ENCODE peak calls at places on chromosome 2, in nine cellular contexts. One of them, this sample, is unnamed.

GRCh38 chr2:43887176-43887575 is 48.4 kb downstream of the ABCG8 start:
- DNase-seq in brain microvascular endothelial cell: no peak
- DNase-seq in GOT3: no peak
- DNase-seq in activated naive CD8-positive, alpha-beta T cell treated with anti-CD3 and anti-CD28 coated beads for 36 hours: no peak
- DNase-seq in activated T-cell treated with anti-CD3 and anti-CD28 coated beads for 1 hour: no peak
- DNase-seq in NB4: peak
- DNase-seq in GM03348: no peak
- DNase-seq in left lung: no peak
- DNase-seq in T follicular helper cell: no peak
- DNase-seq in this sample: no peak

GRCh38 chr2:97688062-97688827 is 18.7 kb downstream of the C2orf92 start:
- DNase-seq in T follicular helper cell: no peak
- DNase-seq in left lung: no peak
- DNase-seq in GM03348: no peak
- DNase-seq in NB4: no peak
- DNase-seq in activated naive CD8-positive, alpha-beta T cell treated with anti-CD3 and anti-CD28 coated beads for 36 hours: no peak
- DNase-seq in activated T-cell treated with anti-CD3 and anti-CD28 coated beads for 1 hour: no peak
- DNase-seq in brain microvascular endothelial cell: no peak
- DNase-seq in GOT3: no peak
- DNase-seq in this sample: no peak

GRCh38 chr2:180607501-180608060 is 372.8 kb upstream of the UBE2E3 start:
- DNase-seq in T follicular helper cell: no peak
- DNase-seq in activated T-cell treated with anti-CD3 and anti-CD28 coated beads for 1 hour: no peak
- DNase-seq in activated naive CD8-positive, alpha-beta T cell treated with anti-CD3 and anti-CD28 coated beads for 36 hours: no peak
- DNase-seq in NB4: no peak
- DNase-seq in GOT3: no peak
- DNase-seq in brain microvascular endothelial cell: no peak
- DNase-seq in GM03348: no peak
- DNase-seq in left lung: no peak
- DNase-seq in this sample: no peak

GRCh38 chr2:98702127-98702802 is 28.7 kb downstream of the MGAT4A start:
- DNase-seq in GOT3: no peak
- DNase-seq in left lung: no peak
- DNase-seq in activated naive CD8-positive, alpha-beta T cell treated with anti-CD3 and anti-CD28 coated beads for 36 hours: no peak
- DNase-seq in NB4: no peak
- DNase-seq in activated T-cell treated with anti-CD3 and anti-CD28 coated beads for 1 hour: no peak
- DNase-seq in T follicular helper cell: no peak
- DNase-seq in GM03348: no peak
- DNase-seq in brain microvascular endothelial cell: no peak
- DNase-seq in this sample: no peak

GRCh38 chr2:11100130-11100529 is 55.1 kb upstream of the SLC66A3 start:
- DNase-seq in brain microvascular endothelial cell: no peak
- DNase-seq in NB4: no peak
- DNase-seq in activated naive CD8-positive, alpha-beta T cell treated with anti-CD3 and anti-CD28 coated beads for 36 hours: no peak
- DNase-seq in activated T-cell treated with anti-CD3 and anti-CD28 coated beads for 1 hour: no peak
- DNase-seq in GOT3: no peak
- DNase-seq in left lung: no peak
- DNase-seq in GM03348: no peak
- DNase-seq in T follicular helper cell: no peak
- DNase-seq in this sample: no peak

GRCh38 chr2:49236316-49236715 is 82.0 kb upstream of the FSHR start:
- DNase-seq in NB4: no peak
- DNase-seq in activated T-cell treated with anti-CD3 and anti-CD28 coated beads for 1 hour: no peak
- DNase-seq in GM03348: no peak
- DNase-seq in brain microvascular endothelial cell: no peak
- DNase-seq in left lung: no peak
- DNase-seq in T follicular helper cell: no peak
- DNase-seq in GOT3: no peak
- DNase-seq in activated naive CD8-positive, alpha-beta T cell treated with anti-CD3 and anti-CD28 coated beads for 36 hours: no peak
- DNase-seq in this sample: no peak

GRCh38 chr2:239389414-239390329 is 11.1 kb downstream of the HDAC4 start:
- DNase-seq in activated T-cell treated with anti-CD3 and anti-CD28 coated beads for 1 hour: no peak
- DNase-seq in GOT3: no peak
- DNase-seq in brain microvascular endothelial cell: no peak
- DNase-seq in NB4: no peak
- DNase-seq in T follicular helper cell: no peak
- DNase-seq in GM03348: no peak
- DNase-seq in left lung: peak
- DNase-seq in activated naive CD8-positive, alpha-beta T cell treated with anti-CD3 and anti-CD28 coated beads for 36 hours: no peak
- DNase-seq in this sample: no peak

GRCh38 chr2:223418800-223419199 is 183.4 kb downstream of the SCG2 start:
- DNase-seq in GOT3: no peak
- DNase-seq in activated naive CD8-positive, alpha-beta T cell treated with anti-CD3 and anti-CD28 coated beads for 36 hours: no peak
- DNase-seq in GM03348: no peak
- DNase-seq in activated T-cell treated with anti-CD3 and anti-CD28 coated beads for 1 hour: no peak
- DNase-seq in NB4: no peak
- DNase-seq in left lung: no peak
- DNase-seq in T follicular helper cell: no peak
- DNase-seq in brain microvascular endothelial cell: no peak
- DNase-seq in this sample: no peak

GRCh38 chr2:106960633-106961205 is 74.8 kb upstream of the ST6GAL2 start:
- DNase-seq in GM03348: no peak
- DNase-seq in T follicular helper cell: no peak
- DNase-seq in brain microvascular endothelial cell: peak
- DNase-seq in GOT3: no peak
- DNase-seq in activated T-cell treated with anti-CD3 and anti-CD28 coated beads for 1 hour: no peak
- DNase-seq in activated naive CD8-positive, alpha-beta T cell treated with anti-CD3 and anti-CD28 coated beads for 36 hours: no peak
- DNase-seq in NB4: no peak
- DNase-seq in left lung: no peak
- DNase-seq in this sample: no peak

GRCh38 chr2:138329591-138329990 is 172.0 kb upstream of the SPOPL start:
- DNase-seq in GOT3: no peak
- DNase-seq in brain microvascular endothelial cell: no peak
- DNase-seq in T follicular helper cell: no peak
- DNase-seq in activated T-cell treated with anti-CD3 and anti-CD28 coated beads for 1 hour: no peak
- DNase-seq in NB4: no peak
- DNase-seq in activated naive CD8-positive, alpha-beta T cell treated with anti-CD3 and anti-CD28 coated beads for 36 hours: no peak
- DNase-seq in GM03348: no peak
- DNase-seq in left lung: no peak
- DNase-seq in this sample: no peak

GRCh38 chr2:226446406-226447001 is 353.1 kb downstream of the IRS1 start:
- DNase-seq in NB4: no peak
- DNase-seq in brain microvascular endothelial cell: no peak
- DNase-seq in activated naive CD8-positive, alpha-beta T cell treated with anti-CD3 and anti-CD28 coated beads for 36 hours: no peak
- DNase-seq in GM03348: peak
- DNase-seq in T follicular helper cell: no peak
- DNase-seq in GOT3: no peak
- DNase-seq in activated T-cell treated with anti-CD3 and anti-CD28 coated beads for 1 hour: no peak
- DNase-seq in left lung: no peak
- DNase-seq in this sample: no peak

GRCh38 chr2:220999351-220999750 is 572.8 kb downstream of the EPHA4 start:
- DNase-seq in activated T-cell treated with anti-CD3 and anti-CD28 coated beads for 1 hour: no peak
- DNase-seq in GM03348: no peak
- DNase-seq in brain microvascular endothelial cell: no peak
- DNase-seq in NB4: no peak
- DNase-seq in left lung: no peak
- DNase-seq in activated naive CD8-positive, alpha-beta T cell treated with anti-CD3 and anti-CD28 coated beads for 36 hours: no peak
- DNase-seq in T follicular helper cell: no peak
- DNase-seq in GOT3: no peak
- DNase-seq in this sample: no peak

GRCh38 chr2:79832540-79833234 is 319.8 kb downstream of the CTNNA2 start:
- DNase-seq in T follicular helper cell: no peak
- DNase-seq in NB4: no peak
- DNase-seq in activated naive CD8-positive, alpha-beta T cell treated with anti-CD3 and anti-CD28 coated beads for 36 hours: no peak
- DNase-seq in left lung: no peak
- DNase-seq in GM03348: no peak
- DNase-seq in activated T-cell treated with anti-CD3 and anti-CD28 coated beads for 1 hour: no peak
- DNase-seq in GOT3: no peak
- DNase-seq in brain microvascular endothelial cell: no peak
- DNase-seq in this sample: no peak

GRCh38 chr2:172811027-172811426 is 75.4 kb downstream of the RAPGEF4 start:
- DNase-seq in activated naive CD8-positive, alpha-beta T cell treated with anti-CD3 and anti-CD28 coated beads for 36 hours: no peak
- DNase-seq in T follicular helper cell: no peak
- DNase-seq in NB4: peak
- DNase-seq in activated T-cell treated with anti-CD3 and anti-CD28 coated beads for 1 hour: no peak
- DNase-seq in GM03348: no peak
- DNase-seq in GOT3: no peak
- DNase-seq in brain microvascular endothelial cell: peak
- DNase-seq in left lung: no peak
- DNase-seq in this sample: no peak

GRCh38 chr2:98828369-98828744 is 97.4 kb upstream of the MGAT4A start:
- DNase-seq in NB4: no peak
- DNase-seq in GM03348: no peak
- DNase-seq in T follicular helper cell: no peak
- DNase-seq in brain microvascular endothelial cell: no peak
- DNase-seq in GOT3: no peak
- DNase-seq in activated T-cell treated with anti-CD3 and anti-CD28 coated beads for 1 hour: no peak
- DNase-seq in left lung: no peak
- DNase-seq in activated naive CD8-positive, alpha-beta T cell treated with anti-CD3 and anti-CD28 coated beads for 36 hours: no peak
- DNase-seq in this sample: no peak

GRCh38 chr2:204024503-204024902 is 87.9 kb downstream of the ICOS start:
- DNase-seq in GOT3: no peak
- DNase-seq in GM03348: peak
- DNase-seq in activated naive CD8-positive, alpha-beta T cell treated with anti-CD3 and anti-CD28 coated beads for 36 hours: no peak
- DNase-seq in T follicular helper cell: no peak
- DNase-seq in activated T-cell treated with anti-CD3 and anti-CD28 coated beads for 1 hour: no peak
- DNase-seq in brain microvascular endothelial cell: peak
- DNase-seq in left lung: no peak
- DNase-seq in NB4: peak
- DNase-seq in this sample: no peak

GRCh38 chr2:61178603-61179545 is 16.9 kb downstream of the C2orf74 start:
- DNase-seq in brain microvascular endothelial cell: no peak
- DNase-seq in GOT3: no peak
- DNase-seq in T follicular helper cell: no peak
- DNase-seq in NB4: no peak
- DNase-seq in GM03348: peak
- DNase-seq in activated T-cell treated with anti-CD3 and anti-CD28 coated beads for 1 hour: no peak
- DNase-seq in left lung: no peak
- DNase-seq in activated naive CD8-positive, alpha-beta T cell treated with anti-CD3 and anti-CD28 coated beads for 36 hours: no peak
- DNase-seq in this sample: no peak

GRCh38 chr2:198314559-198315153 is 510.3 kb downstream of the PLCL1 start:
- DNase-seq in left lung: no peak
- DNase-seq in T follicular helper cell: no peak
- DNase-seq in GM03348: peak
- DNase-seq in GOT3: no peak
- DNase-seq in activated T-cell treated with anti-CD3 and anti-CD28 coated beads for 1 hour: no peak
- DNase-seq in activated naive CD8-positive, alpha-beta T cell treated with anti-CD3 and anti-CD28 coated beads for 36 hours: no peak
- DNase-seq in brain microvascular endothelial cell: peak
- DNase-seq in NB4: peak
- DNase-seq in this sample: no peak

GRCh38 chr2:25418944-25419677 is 77.4 kb upstream of the DNMT3A start:
- DNase-seq in activated naive CD8-positive, alpha-beta T cell treated with anti-CD3 and anti-CD28 coated beads for 36 hours: no peak
- DNase-seq in T follicular helper cell: no peak
- DNase-seq in brain microvascular endothelial cell: peak
- DNase-seq in NB4: no peak
- DNase-seq in left lung: no peak
- DNase-seq in GOT3: no peak
- DNase-seq in GM03348: peak
- DNase-seq in activated T-cell treated with anti-CD3 and anti-CD28 coated beads for 1 hour: no peak
- DNase-seq in this sample: no peak

GRCh38 chr2:3959372-3959771 is 256.0 kb downstream of the DCDC2C start:
- DNase-seq in T follicular helper cell: no peak
- DNase-seq in NB4: peak
- DNase-seq in activated naive CD8-positive, alpha-beta T cell treated with anti-CD3 and anti-CD28 coated beads for 36 hours: no peak
- DNase-seq in activated T-cell treated with anti-CD3 and anti-CD28 coated beads for 1 hour: no peak
- DNase-seq in GOT3: no peak
- DNase-seq in GM03348: peak
- DNase-seq in left lung: no peak
- DNase-seq in brain microvascular endothelial cell: peak
- DNase-seq in this sample: no peak

GRCh38 chr2:28729698-28730097 is 21.9 kb upstream of the PPP1CB start:
- DNase-seq in GM03348: peak
- DNase-seq in activated T-cell treated with anti-CD3 and anti-CD28 coated beads for 1 hour: no peak
- DNase-seq in brain microvascular endothelial cell: no peak
- DNase-seq in GOT3: no peak
- DNase-seq in T follicular helper cell: no peak
- DNase-seq in NB4: no peak
- DNase-seq in activated naive CD8-positive, alpha-beta T cell treated with anti-CD3 and anti-CD28 coated beads for 36 hours: no peak
- DNase-seq in left lung: no peak
- DNase-seq in this sample: no peak

GRCh38 chr2:229901819-229902218 is 20.0 kb downstream of the TRIP12 start:
- DNase-seq in NB4: peak
- DNase-seq in GM03348: peak
- DNase-seq in T follicular helper cell: no peak
- DNase-seq in activated naive CD8-positive, alpha-beta T cell treated with anti-CD3 and anti-CD28 coated beads for 36 hours: no peak
- DNase-seq in brain microvascular endothelial cell: peak
- DNase-seq in left lung: no peak
- DNase-seq in activated T-cell treated with anti-CD3 and anti-CD28 coated beads for 1 hour: no peak
- DNase-seq in GOT3: no peak
- DNase-seq in this sample: no peak

This sample was measured in stimulated activated naive CD8-positive, alpha-beta T cell treated with anti-CD3 and anti-CD28 coated beads, Interleukin-15, Interleukin-2, amounts not matched to agents 100 U/mL and 50 U/mL, for 24 hours.